ENCODE peak calls at places on chromosomes 12 and 14, in six cellular contexts. M is LoVo, V is lower leg skin, J is cardiac muscle cell, T is T-helper 22 cell, K is AG09309. I is an unnamed sample.

GRCh38 chr12:50840809-50841487 is 1.8 kb upstream of the TMPRSS12 start:
- DNase-seq in J (no peak), V (no peak), M (no peak), K (no peak), T (no peak), I (no peak)

GRCh38 chr12:110301065-110301806 is 20.2 kb downstream of the ATP2A2 start:
- DNase-seq in T (no peak), J (peak), K (no peak), V (no peak), M (no peak), I (no peak)

GRCh38 chr14:78319411-78319810 is 149.2 kb downstream of the NRXN3 start:
- DNase-seq in J (no peak), M (no peak), T (no peak), V (no peak), K (no peak), I (no peak)

GRCh38 chr14:76765461-76765931 is 4.2 kb downstream of the VASH1 start:
- DNase-seq in T (no peak), V (no peak), J (no peak), K (no peak), M (no peak), I (no peak)

GRCh38 chr14:103775506-103775905 is 59.9 kb downstream of the ZFYVE21 start:
- DNase-seq in J (no peak), K (no peak), M (no peak), V (no peak), T (no peak), I (no peak)

GRCh38 chr12:93050026-93050747 is 121.1 kb upstream of the EEA1 start:
- DNase-seq in J (peak), M (peak), T (no peak), K (peak), V (no peak), I (no peak)

GRCh38 chr12:31959701-31960391 is 631 bp downstream of the RESF1 start:
- DNase-seq in K (peak), T (peak), V (peak), M (peak), J (peak), I (peak)

GRCh38 chr12:10130042-10130441 is at the start of gene CLEC7A:
- DNase-seq in M (no peak), V (no peak), T (no peak), J (no peak), K (no peak), I (no peak)

GRCh38 chr14:68843471-68844209 is 50.8 kb upstream of the ZFP36L1 start:
- DNase-seq in T (peak), V (peak), K (no peak), J (peak), M (peak), I (peak)

GRCh38 chr14:23128969-23129758 is 10.1 kb upstream of the CEBPE start:
- DNase-seq in V (no peak), K (no peak), M (no peak), T (no peak), J (no peak), I (no peak)

GRCh38 chr14:21003788-21004346 is 4.8 kb downstream of the SLC39A2 start:
- DNase-seq in J (no peak), M (no peak), V (no peak), T (no peak), K (no peak), I (no peak)

GRCh38 chr12:16606201-16606849 is 363 bp upstream of the LMO3 start:
- DNase-seq in T (no peak), M (peak), J (peak), V (no peak), K (no peak), I (peak)

GRCh38 chr12:50806176-50806575 is 36.5 kb upstream of the TMPRSS12 start:
- DNase-seq in V (no peak), M (no peak), J (no peak), K (no peak), T (no peak), I (no peak)

I was measured in neural progenitor cell.